ENCODE peak calls at places on chromosomes 6 and 20, in four cellular contexts. W is brain microvascular endothelial cell, E is cardiac fibroblast, J is fibroblast of lung. M is an unnamed sample.
A peak's percentile ranks its signal among the peaks of the same experiment; 100 is the strongest.

GRCh38 chr20:15252289-15252688 is 914.9 kb upstream of the FLRT3 start:
- DNase-seq in J (no peak), E (no peak), W (no peak), M (no peak)

GRCh38 chr6:22042713-22043112 is 254.1 kb downstream of the PRL start:
- DNase-seq in E (peak; percentile 42), W (no peak), J (peak; percentile 33), M (no peak)

GRCh38 chr20:3031524-3032147 is 11.8 kb upstream of the GNRH2 start:
- DNase-seq in E (no peak), J (no peak), W (no peak), M (no peak)

GRCh38 chr20:16069416-16070010 is 503.7 kb downstream of the KIF16B start:
- DNase-seq in W (no peak), E (no peak), J (no peak), M (no peak)

GRCh38 chr6:47403801-47404200 is 73.8 kb upstream of the CD2AP start:
- DNase-seq in E (no peak), J (no peak), W (no peak), M (no peak)

GRCh38 chr20:10919549-10920140 is 245.8 kb upstream of the JAG1 start:
- DNase-seq in W (peak; percentile 47), E (peak; percentile 36), J (peak; percentile 93), M (peak; percentile 60)

GRCh38 chr6:125918681-125919566 is 37.6 kb upstream of the HINT3 start:
- DNase-seq in J (peak; percentile 81), E (peak; percentile 95), W (peak; percentile 85), M (peak; percentile 97)

GRCh38 chr6:164150221-164150620 is 735.7 kb downstream of the QKI start:
- DNase-seq in E (no peak), J (no peak), W (no peak), M (no peak)

GRCh38 chr20:47113362-47114118 is 218.9 kb downstream of the EYA2 start:
- DNase-seq in E (no peak), J (peak; percentile 86), W (no peak), M (no peak)

GRCh38 chr6:170102582-170103481 is 188.0 kb downstream of the DLL1 start:
- DNase-seq in W (no peak), E (no peak), J (no peak), M (no peak)

GRCh38 chr20:46131396-46131795 is 13.3 kb downstream of the CD40 start:
- DNase-seq in J (peak; percentile 69), E (peak; percentile 26), W (no peak), M (no peak)

GRCh38 chr20:1505361-1505760 is 14.1 kb upstream of the SIRPB2 start:
- DNase-seq in J (peak; percentile 12), E (no peak), W (peak; percentile 18), M (peak; percentile 88)

GRCh38 chr20:50855498-50856474 is 60.9 kb downstream of the BCAS4 start:
- DNase-seq in W (no peak), E (no peak), J (peak; percentile 29), M (peak; percentile 79)

GRCh38 chr6:107318100-107318736 is 141.1 kb downstream of the PDSS2 start:
- DNase-seq in E (peak; percentile 74), J (peak; percentile 49), W (peak; percentile 67), M (peak; percentile 69)

GRCh38 chr6:107314644-107315043 is 144.7 kb downstream of the PDSS2 start:
- DNase-seq in W (no peak), E (no peak), J (no peak), M (no peak)

GRCh38 chr6:107310362-107310761 is 149.0 kb downstream of the PDSS2 start:
- DNase-seq in E (no peak), J (no peak), W (no peak), M (no peak)

GRCh38 chr6:107315116-107315515 is 144.2 kb downstream of the PDSS2 start:
- DNase-seq in E (no peak), W (no peak), J (no peak), M (no peak)

GRCh38 chr6:107313776-107314175 is 145.6 kb downstream of the PDSS2 start:
- DNase-seq in J (no peak), W (no peak), E (no peak), M (no peak)
- TF ChIP-seq CTCF in J (no peak), W (no peak), E (no peak), M (no peak)

GRCh38 chr6:36999467-37000125 is 5.9 kb upstream of the FGD2 start:
- DNase-seq in J (no peak), E (no peak), W (no peak), M (no peak)

GRCh38 chr6:36998723-36999466 is 6.6 kb upstream of the FGD2 start:
- DNase-seq in J (no peak), E (no peak), W (no peak), M (no peak)

GRCh38 chr6:36997811-36998722 is 7.4 kb upstream of the FGD2 start:
- DNase-seq in W (no peak), J (no peak), E (no peak), M (peak; percentile 49)
- TF ChIP-seq CTCF in W (no peak), J (no peak), E (no peak), M (no peak)

GRCh38 chr6:129195666-129196065 is 312.7 kb downstream of the LAMA2 start:
- DNase-seq in J (no peak), W (no peak), E (no peak), M (no peak)
- TF ChIP-seq CTCF in J (peak; percentile 21), W (peak; percentile 16), E (no peak), M (no peak)

DNA sequence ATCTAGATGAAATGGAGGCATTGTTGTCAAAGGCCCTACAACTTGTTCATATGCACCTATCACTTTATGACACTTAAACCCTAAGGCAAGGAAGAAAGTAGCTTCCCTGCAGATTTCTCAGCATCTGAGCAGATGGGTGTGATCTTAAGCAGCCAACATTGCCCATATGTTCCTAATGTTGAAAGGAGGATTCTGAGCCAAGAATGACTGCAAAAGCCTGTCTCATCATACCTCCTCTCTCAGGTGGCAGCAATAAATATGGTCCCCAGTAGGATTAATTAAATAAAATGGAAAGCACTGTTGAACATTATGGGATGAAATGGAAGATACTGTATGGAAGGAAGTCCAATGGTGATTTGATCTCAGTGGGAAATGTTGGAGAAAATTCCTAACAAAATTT is 538.1 kb upstream of the MAN1A1 start:
- DNase-seq in E (no peak), W (no peak), J (no peak), M (no peak)
- TF ChIP-seq CTCF in E (no peak), W (no peak), J (no peak), M (no peak)

DNA sequence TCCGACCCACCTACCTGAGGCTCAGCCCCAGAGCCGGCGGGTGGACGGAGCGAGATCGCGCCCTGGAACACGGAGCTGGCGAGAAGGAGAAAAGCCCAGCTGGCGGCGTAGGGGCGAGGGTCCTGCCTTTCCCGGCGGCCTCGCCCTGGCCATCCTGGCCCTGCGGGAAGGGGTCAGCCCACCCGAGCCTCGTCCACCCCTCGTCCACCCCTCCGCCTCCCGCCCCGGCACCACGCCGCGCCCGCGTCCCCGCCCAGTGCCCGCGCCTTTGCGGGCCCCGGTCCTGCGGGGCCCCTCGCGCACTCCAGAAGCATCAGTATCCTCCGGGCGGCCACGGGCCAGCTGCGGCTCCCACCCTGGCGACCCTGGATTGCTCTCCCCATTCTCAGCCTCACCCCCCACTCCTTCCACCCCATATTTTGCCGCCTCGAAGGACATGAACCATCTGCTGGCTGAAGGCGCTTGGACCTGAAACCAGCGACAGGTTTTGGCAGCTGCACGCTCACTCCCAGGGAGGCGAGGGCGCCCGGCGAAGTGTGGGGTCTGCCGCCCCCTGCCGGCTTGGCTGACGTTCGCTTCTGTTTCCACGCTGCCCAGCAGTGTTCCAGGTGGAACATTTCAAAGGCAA is 65.1 kb downstream of the PLG start:
- DNase-seq in W (peak; percentile 35), E (peak; percentile 55), J (peak; percentile 48), M (peak; percentile 28)
- TF ChIP-seq CTCF in W (peak; percentile 82), E (peak; percentile 62), J (peak; percentile 73), M (peak; percentile 48)

DNA sequence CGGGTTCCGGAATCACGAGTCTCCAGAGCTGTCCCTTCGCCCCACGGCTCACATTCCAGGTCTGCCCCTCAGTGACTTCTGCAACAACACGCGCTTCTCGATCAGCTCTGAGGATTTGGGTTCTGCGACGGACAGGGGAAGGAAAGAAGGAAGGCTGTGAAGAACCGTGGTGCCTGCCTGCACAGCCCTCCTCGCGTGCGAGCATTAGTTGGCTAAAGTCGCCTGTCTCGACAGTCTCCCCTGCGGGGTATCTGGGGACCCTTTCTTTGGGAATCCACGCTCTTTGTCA is 23.1 kb downstream of the VPS52 start:
- DNase-seq in J (peak; percentile 48), E (peak; percentile 64), W (no peak), M (no peak)
- TF ChIP-seq CTCF in J (no peak), E (no peak), W (no peak), M (no peak)

GRCh38 chr20:20892328-20892727 is 179.9 kb upstream of the RALGAPA2 start:
- DNase-seq in E (no peak), J (no peak), W (no peak), M (no peak)

GRCh38 chr20:20888273-20888656 is 175.8 kb upstream of the RALGAPA2 start:
- DNase-seq in E (no peak), J (no peak), W (no peak), M (no peak)

GRCh38 chr20:20890751-20891150 is 178.3 kb upstream of the RALGAPA2 start:
- DNase-seq in J (no peak), W (no peak), E (no peak), M (no peak)

GRCh38 chr20:20881808-20882207 is 169.4 kb upstream of the RALGAPA2 start:
- DNase-seq in J (no peak), W (no peak), E (no peak), M (no peak)

DNA sequence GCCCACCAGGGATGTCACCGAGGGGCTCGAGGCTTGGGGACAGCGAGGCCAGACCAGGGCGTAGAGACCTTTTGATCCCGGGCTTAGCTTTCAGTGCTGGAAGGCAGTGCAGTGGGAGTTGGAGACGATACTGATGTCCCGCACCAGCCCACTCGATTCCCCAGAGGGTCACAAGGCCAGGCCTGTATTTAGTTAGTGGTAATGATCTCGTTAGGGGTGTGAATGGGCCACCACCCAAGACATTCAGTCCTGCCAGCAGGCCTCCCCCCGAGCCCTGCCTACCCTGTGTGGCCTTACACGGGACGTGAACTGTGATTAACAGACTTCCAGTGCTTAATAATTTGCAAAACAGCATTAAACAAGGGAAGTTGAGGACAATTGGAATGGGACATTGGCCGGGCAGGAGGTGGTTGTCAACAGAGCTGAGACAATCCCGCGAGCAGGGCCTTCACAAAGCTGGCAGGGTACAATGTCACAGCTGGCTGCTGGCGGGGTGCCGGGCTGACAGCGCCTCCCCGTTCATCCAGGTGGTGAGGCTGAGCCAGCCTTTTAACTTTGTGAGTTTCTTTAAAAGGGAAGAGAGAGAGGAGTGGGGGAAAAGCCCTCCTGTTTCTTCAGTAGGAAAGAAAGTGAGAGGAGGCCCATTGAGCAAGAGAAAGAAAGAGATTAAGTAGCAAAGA is 175.3 kb upstream of the RALGAPA2 start:
- DNase-seq in E (no peak), J (no peak), W (no peak), M (no peak)
- TF ChIP-seq CTCF in E (no peak), J (no peak), W (no peak), M (no peak)

GRCh38 chr6:31702819-31703716 is at the start of gene ABHD16A:
- DNase-seq in W (peak; percentile 98), E (peak; percentile 99), J (peak; percentile 98), M (peak; percentile 98)
- TF ChIP-seq CTCF in W (peak; percentile 11), E (no peak), J (no peak), M (no peak)

M was measured in MCF 10A.